ENCODE peak calls at places on chromosomes 4 and X, in five cellular contexts. Z, X, B, Q and I are unnamed samples.

GRCh38 chr4:38687571-38688011 is 23.6 kb downstream of the KLF3 start:
- DNase-seq in B (no peak), Z (no peak), X (no peak), Q (no peak), I (no peak)

GRCh38 chrX:95903490-95903889 is 781.2 kb upstream of the DIAPH2 start:
- DNase-seq in B (no peak), Z (no peak), X (no peak), Q (no peak), I (no peak)

GRCh38 chrX:16160729-16161128 is 6.6 kb upstream of the MAGEB17 start:
- DNase-seq in Q (peak), B (peak), Z (peak), X (no peak), I (no peak)

GRCh38 chr4:71251266-71251665 is 87.6 kb upstream of the SLC4A4 start:
- DNase-seq in Z (no peak), X (no peak), B (peak), Q (no peak), I (no peak)

GRCh38 chrX:38927592-38927991 is 126.3 kb downstream of the MID1IP1 start:
- DNase-seq in X (no peak), Z (no peak), Q (no peak), B (no peak), I (no peak)

GRCh38 chrX:79081895-79082512 is 62.5 kb upstream of the GPR174 start:
- DNase-seq in Z (no peak), B (peak), Q (peak), X (peak), I (peak)

GRCh38 chrX:118644378-118644777 is 83.0 kb upstream of the IL13RA1 start:
- DNase-seq in Z (peak), X (peak), Q (peak), B (peak), I (peak)

GRCh38 chr4:67638157-67638556 is 62.8 kb downstream of the UBA6 start:
- DNase-seq in X (no peak), Q (no peak), Z (no peak), B (no peak), I (no peak)

GRCh38 chr4:70903282-70903603 is 1.1 kb downstream of the MOB1B start:
- DNase-seq in X (no peak), Q (no peak), Z (no peak), B (no peak), I (peak)

GRCh38 chrX:72180539-72180938 is 1.0 kb upstream of the PIN4 start:
- DNase-seq in B (no peak), Q (no peak), Z (no peak), X (no peak), I (no peak)

GRCh38 chrX:1468250-1468772 is 15.6 kb upstream of the ASMTL start:
- DNase-seq in Z (no peak), Q (peak), X (no peak), B (no peak), I (no peak)

GRCh38 chrX:136580316-136580715 is 48.3 kb downstream of the VGLL1 start:
- DNase-seq in Q (no peak), Z (no peak), B (no peak), X (no peak), I (no peak)

GRCh38 chrX:23902419-23902818 is 5.3 kb downstream of the APOO start:
- DNase-seq in X (peak), Z (peak), B (peak), Q (no peak), I (peak)

GRCh38 chr4:126778348-126778747 is 854.4 kb upstream of the INTU start:
- DNase-seq in Q (no peak), Z (no peak), B (peak), X (no peak), I (no peak)

GRCh38 chr4:166896254-166896653 is 338.0 kb downstream of the SPOCK3 start:
- DNase-seq in Z (no peak), B (no peak), Q (no peak), X (no peak), I (no peak)

GRCh38 chrX:40434947-40435346 is 145.8 kb upstream of the ATP6AP2 start:
- DNase-seq in Q (no peak), Z (no peak), X (peak), B (peak), I (peak)

GRCh38 chr4:10029403-10029802 is 8.1 kb upstream of the SLC2A9 start:
- DNase-seq in X (no peak), Q (no peak), Z (no peak), B (no peak), I (no peak)

GRCh38 chr4:3062466-3062865 is 11.9 kb downstream of the HTT-AS start:
- DNase-seq in Q (no peak), X (no peak), B (peak), Z (no peak), I (no peak)

GRCh38 chr4:102437111-102437510 is 64.0 kb upstream of the NFKB1 start:
- DNase-seq in Z (no peak), B (no peak), Q (no peak), X (no peak), I (no peak)

GRCh38 chr4:105230287-105230686 is 83.6 kb downstream of the TET2 start:
- DNase-seq in Z (no peak), Q (no peak), X (no peak), B (no peak), I (no peak)

GRCh38 chrX:155985208-155985607 is 12.3 kb upstream of the IL9R start:
- DNase-seq in Q (no peak), B (no peak), Z (no peak), X (no peak), I (no peak)

GRCh38 chr4:174320501-174321199 is 36.9 kb downstream of the CEP44 start:
- DNase-seq in B (peak), X (no peak), Z (no peak), Q (no peak), I (no peak)

DNA sequence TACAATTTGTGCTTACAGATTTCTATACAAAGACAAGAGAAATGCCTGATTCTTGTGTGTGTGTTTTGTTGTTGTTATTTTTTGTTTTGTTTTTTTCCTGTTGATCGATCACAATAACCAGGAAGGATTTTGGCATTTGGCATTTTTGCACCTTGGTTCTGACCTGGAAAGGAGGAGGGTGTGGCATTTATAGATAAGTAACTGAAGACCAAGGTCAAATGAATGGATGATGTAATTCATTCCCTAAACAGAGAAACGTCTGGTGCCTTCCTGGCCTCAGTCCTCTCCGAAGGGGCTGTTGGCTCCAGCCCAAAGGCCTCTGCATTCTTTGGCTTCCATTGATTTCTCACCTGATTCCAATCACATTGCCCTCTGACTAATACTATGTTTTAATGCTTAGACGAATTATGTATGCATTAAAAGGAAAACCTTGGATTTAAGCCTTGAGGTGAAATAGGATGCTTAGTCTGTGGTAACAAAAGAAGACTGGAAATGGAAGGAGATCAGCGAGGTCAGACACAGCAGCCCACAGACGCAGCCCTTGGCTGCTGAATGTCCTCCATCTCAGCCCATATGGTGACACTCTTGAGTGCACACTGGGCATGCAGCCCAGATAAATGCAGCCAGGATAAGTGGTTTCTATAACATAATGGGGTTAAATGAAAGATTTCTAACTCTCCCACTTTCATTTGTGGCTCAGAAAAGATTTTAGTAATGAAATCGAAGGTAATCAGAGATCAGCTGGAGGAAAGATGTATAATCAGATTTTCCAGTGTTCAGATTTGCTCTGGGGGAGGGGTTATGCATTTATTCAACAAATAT is 60.5 kb upstream of the TRIM2 start:
- DNase-seq in Q (no peak), Z (no peak), X (no peak), B (peak), I (peak)
- TF ChIP-seq BHLHE40 in Q (no peak), Z (no peak), X (no peak), B (peak), I (no peak)

GRCh38 chrX:104330966-104331365 is 76.2 kb upstream of the ESX1 start:
- DNase-seq in B (peak), Q (no peak), Z (no peak), X (no peak), I (no peak)

GRCh38 chrX:104334971-104335370 is 80.2 kb upstream of the ESX1 start:
- DNase-seq in Z (no peak), Q (no peak), B (no peak), X (no peak), I (no peak)

GRCh38 chrX:104335765-104336164 is 81.0 kb upstream of the ESX1 start:
- DNase-seq in Z (no peak), Q (no peak), X (no peak), B (peak), I (no peak)
- TF ChIP-seq BHLHE40 in Z (no peak), Q (no peak), X (no peak), B (peak), I (no peak)

GRCh38 chr4:124053872-124054538 is 657.4 kb downstream of the SPRY1 start:
- DNase-seq in Q (no peak), B (peak), Z (no peak), X (no peak), I (no peak)
- TF ChIP-seq BHLHE40 in Q (no peak), B (no peak), Z (no peak), X (no peak), I (no peak)

DNA sequence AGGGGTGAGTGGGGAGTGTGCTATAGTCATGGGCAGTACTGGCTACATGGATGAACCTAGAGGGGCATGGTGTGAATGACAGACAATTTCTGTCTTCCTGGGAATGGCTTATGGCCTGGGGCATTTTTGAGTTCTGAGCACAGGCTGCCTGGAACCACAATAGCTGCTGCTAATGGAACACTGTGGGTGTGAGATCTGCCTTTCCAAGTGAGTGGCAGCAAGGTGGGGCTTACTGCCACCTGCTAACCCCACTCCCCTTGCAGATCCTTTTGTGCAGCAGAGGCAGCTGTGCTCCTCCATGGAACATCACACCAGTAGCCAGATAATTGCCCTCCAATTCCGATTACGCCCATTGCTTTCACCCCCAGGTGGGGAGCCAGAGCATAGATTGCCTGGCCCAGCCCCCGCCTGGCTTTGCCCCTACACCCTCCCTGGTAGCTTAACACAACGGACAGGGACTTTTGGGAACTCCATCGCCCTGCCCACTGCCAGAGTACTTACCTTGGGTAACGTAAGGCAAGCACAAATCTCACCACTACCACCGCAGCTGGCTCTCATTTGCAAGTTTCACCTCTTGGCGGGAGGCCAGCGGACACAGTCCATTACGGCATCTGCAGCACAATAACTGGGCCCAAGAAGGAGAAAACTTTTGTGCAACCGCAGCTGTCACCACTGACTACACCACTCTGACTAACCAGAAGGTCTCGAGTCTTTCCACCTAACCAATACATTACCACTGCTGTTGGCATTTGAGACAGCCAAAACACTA is 421.2 kb upstream of the NWD2 start:
- DNase-seq in B (no peak), Z (no peak), Q (no peak), X (no peak), I (no peak)
- TF ChIP-seq BHLHE40 in B (no peak), Z (no peak), Q (no peak), X (no peak), I (no peak)

DNA sequence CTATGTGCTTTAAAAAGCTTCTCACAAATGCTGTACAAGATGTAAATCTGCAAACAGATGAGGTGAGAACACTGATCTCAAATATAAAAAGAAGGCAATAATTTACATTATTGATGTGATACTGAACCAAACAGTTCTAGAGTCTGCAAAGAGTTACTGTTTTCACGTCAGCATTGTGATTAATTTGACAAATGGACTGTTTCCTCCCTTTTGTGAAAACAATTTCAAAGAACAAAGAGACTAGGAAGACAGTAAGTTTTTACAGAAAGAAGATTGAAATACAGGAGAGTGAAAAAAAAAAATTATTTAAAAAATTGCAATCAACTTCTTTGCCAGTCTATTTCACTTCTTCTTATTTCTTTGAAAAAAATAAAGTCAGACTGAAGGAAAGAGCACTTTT is 28.0 kb downstream of the TAPT1 start:
- DNase-seq in B (no peak), X (no peak), Z (no peak), Q (no peak), I (no peak)
- TF ChIP-seq BHLHE40 in B (no peak), X (no peak), Z (no peak), Q (no peak), I (no peak)

GRCh38 chr4:11436673-11437072 is 8.0 kb upstream of the HS3ST1 start:
- DNase-seq in Q (no peak), Z (no peak), B (no peak), X (no peak), I (no peak)
- TF ChIP-seq BHLHE40 in Q (no peak), Z (no peak), B (no peak), X (no peak), I (no peak)

GRCh38 chrX:150690126-150690525 is 3.1 kb upstream of the MTMR1 start:
- DNase-seq in B (peak), Q (no peak), X (no peak), Z (no peak), I (no peak)
- TF ChIP-seq BHLHE40 in B (no peak), Q (no peak), X (no peak), Z (no peak), I (no peak)

GRCh38 chr4:154779362-154779947 is 1.6 kb upstream of the RBM46 start:
- DNase-seq in X (peak), B (peak), Q (peak), Z (peak), I (peak)
- TF ChIP-seq BHLHE40 in X (no peak), B (no peak), Q (no peak), Z (no peak), I (no peak)

GRCh38 chr4:20544645-20545044 is 155.6 kb upstream of the PACRGL start:
- DNase-seq in X (peak), Z (peak), B (peak), Q (peak), I (peak)

GRCh38 chr4:20538922-20539321 is 161.3 kb upstream of the PACRGL start:
- DNase-seq in B (no peak), Z (peak), Q (no peak), X (no peak), I (no peak)

DNA sequence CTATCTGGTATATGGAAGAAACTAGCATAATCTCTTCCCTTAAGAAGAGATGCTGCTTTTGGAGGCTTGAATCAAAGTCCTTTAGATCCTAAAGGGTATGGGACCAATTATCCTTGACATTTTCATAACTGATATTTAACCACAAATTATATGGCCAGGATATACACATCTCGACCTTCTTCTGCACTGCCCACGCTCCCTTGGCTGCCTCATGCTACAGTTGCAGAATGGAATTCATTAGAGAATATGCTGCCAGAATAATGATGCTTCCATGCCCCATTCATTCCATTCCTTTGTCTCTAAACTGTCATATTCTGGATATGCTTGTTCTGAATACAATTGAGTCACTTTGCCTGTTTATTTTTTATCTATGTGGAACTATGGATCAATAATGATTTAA is 157.1 kb upstream of the PACRGL start:
- DNase-seq in X (no peak), B (no peak), Q (no peak), Z (no peak), I (no peak)
- TF ChIP-seq BHLHE40 in X (no peak), B (no peak), Q (no peak), Z (no peak), I (no peak)

GRCh38 chr4:154490589-154491340 is 834 bp downstream of the DCHS2 start:
- DNase-seq in B (no peak), Q (peak), Z (no peak), X (no peak), I (no peak)
- TF ChIP-seq BHLHE40 in B (no peak), Q (no peak), Z (no peak), X (no peak), I (no peak)